ENCODE peak calls at places on chromosomes 6 and 20, in four cellular contexts. T, M, Y and H are unnamed samples.

GRCh38 chr20:18738055-18738454 is 75.5 kb upstream of the SCP2D1 start:
- DNase-seq in Y (no peak), M (no peak), T (no peak), H (no peak)

GRCh38 chr6:142014515-142014914 is 118.2 kb upstream of the GJE1 start:
- DNase-seq in Y (no peak), T (no peak), M (no peak), H (peak; percentile 75)

GRCh38 chr20:34564810-34565209 is 6.3 kb downstream of the MAP1LC3A start:
- DNase-seq in Y (no peak), T (no peak), M (no peak), H (no peak)

GRCh38 chr20:13525225-13525940 is 113.3 kb downstream of the TASP1 start:
- DNase-seq in M (no peak), Y (no peak), T (no peak), H (no peak)

GRCh38 chr20:4112490-4113420 is 97.4 kb upstream of the RNF24 start:
- DNase-seq in M (no peak), T (no peak), Y (peak; percentile 39), H (no peak)

GRCh38 chr20:44817143-44817910 is 7.0 kb upstream of the RIMS4 start:
- DNase-seq in M (no peak), T (no peak), Y (no peak), H (no peak)

GRCh38 chr6:62285612-62286469 is at the start of gene KHDRBS2:
- DNase-seq in Y (peak; percentile 92), M (peak; percentile 91), T (peak; percentile 68), H (peak; percentile 3)

GRCh38 chr20:8339313-8339712 is 207.2 kb downstream of the PLCB1 start:
- DNase-seq in M (no peak), Y (no peak), T (no peak), H (no peak)

GRCh38 chr20:40019510-40019909 is 669.5 kb downstream of the MAFB start:
- DNase-seq in M (no peak), Y (no peak), T (peak; percentile 39), H (no peak)

GRCh38 chr6:73079611-73079955 is 145.7 kb downstream of the KHDC1L start:
- DNase-seq in M (no peak), Y (no peak), T (no peak), H (no peak)

GRCh38 chr6:15561447-15562199 is 101.2 kb downstream of the DTNBP1 start:
- DNase-seq in Y (no peak), M (no peak), T (no peak), H (no peak)

GRCh38 chr20:12702312-12702711 is 306.5 kb upstream of the SPTLC3 start:
- DNase-seq in M (no peak), T (no peak), Y (no peak), H (no peak)

GRCh38 chr6:41939091-41939847 is 2.3 kb downstream of the CCND3 start:
- DNase-seq in M (peak; percentile 31), Y (peak; percentile 69), T (no peak), H (no peak)

GRCh38 chr6:148016013-148016412 is 326.6 kb upstream of the SASH1 start:
- DNase-seq in T (no peak), M (no peak), Y (no peak), H (no peak)

GRCh38 chr20:53406580-53406979 is 187.1 kb downstream of the ZNF217 start:
- DNase-seq in T (no peak), M (no peak), Y (no peak), H (no peak)